ENCODE peak calls at places on chromosomes 2 and 18, in four cellular contexts. One of them, this sample, is unnamed.
A peak's percentile ranks its signal among the peaks of the same experiment; 100 is the strongest.

GRCh38 chr2:72883356-72883962 is 3.7 kb upstream of the SPR start:
- DNase-seq in substantia nigra: no peak
- DNase-seq in prostate gland: no peak
- DNase-seq in naive B cell: no peak
- DNase-seq in this sample: no peak

GRCh38 chr2:51120754-51121280 is 88.9 kb upstream of the NRXN1 start:
- DNase-seq in substantia nigra: no peak
- DNase-seq in prostate gland: no peak
- DNase-seq in naive B cell: no peak
- DNase-seq in this sample: no peak

GRCh38 chr2:238554468-238555184 is 127.9 kb downstream of the ASB1 start:
- DNase-seq in substantia nigra: no peak
- DNase-seq in prostate gland: no peak
- DNase-seq in naive B cell: no peak
- DNase-seq in this sample: no peak

GRCh38 chr2:8306530-8307351 is 375.1 kb upstream of the ID2 start:
- DNase-seq in substantia nigra: no peak
- DNase-seq in naive B cell: no peak
- DNase-seq in prostate gland: no peak
- DNase-seq in this sample: no peak

GRCh38 chr2:222993920-222994650 is 57.9 kb upstream of the KCNE4 start:
- DNase-seq in naive B cell: no peak
- DNase-seq in prostate gland: peak; percentile 43
- DNase-seq in substantia nigra: peak; percentile 36
- DNase-seq in this sample: no peak

GRCh38 chr2:130787841-130788240 is 32.5 kb downstream of the AMER3 start:
- DNase-seq in prostate gland: no peak
- DNase-seq in substantia nigra: no peak
- DNase-seq in naive B cell: no peak
- DNase-seq in this sample: no peak

GRCh38 chr2:205868773-205869333 is 186.6 kb downstream of the NRP2 start:
- DNase-seq in substantia nigra: no peak
- DNase-seq in prostate gland: no peak
- DNase-seq in naive B cell: no peak
- DNase-seq in this sample: no peak

GRCh38 chr2:240388471-240389301 is 46.8 kb upstream of the GPC1 start:
- DNase-seq in naive B cell: no peak
- DNase-seq in prostate gland: no peak
- DNase-seq in substantia nigra: no peak
- DNase-seq in this sample: no peak

GRCh38 chr2:133130548-133131246 is 437.6 kb downstream of the NCKAP5 start:
- DNase-seq in substantia nigra: no peak
- DNase-seq in naive B cell: no peak
- DNase-seq in prostate gland: no peak
- DNase-seq in this sample: no peak

GRCh38 chr2:29000481-29000880 is 19.4 kb downstream of the TOGARAM2 start:
- DNase-seq in substantia nigra: no peak
- DNase-seq in prostate gland: no peak
- DNase-seq in naive B cell: peak; percentile 66
- DNase-seq in this sample: no peak

GRCh38 chr2:117686699-117687098 is 127.8 kb upstream of the DDX18 start:
- DNase-seq in substantia nigra: no peak
- DNase-seq in naive B cell: no peak
- DNase-seq in prostate gland: no peak
- DNase-seq in this sample: no peak

GRCh38 chr2:136538489-136538888 is 226.9 kb upstream of the THSD7B start:
- DNase-seq in naive B cell: no peak
- DNase-seq in prostate gland: no peak
- DNase-seq in substantia nigra: peak; percentile 17
- DNase-seq in this sample: peak; percentile 45

GRCh38 chr2:233436691-233437438 is 82.6 kb downstream of the DGKD start:
- DNase-seq in substantia nigra: no peak
- DNase-seq in naive B cell: no peak
- DNase-seq in prostate gland: no peak
- DNase-seq in this sample: no peak

GRCh38 chr18:76803814-76804213 is 18.5 kb upstream of the ZNF236 start:
- DNase-seq in prostate gland: peak; percentile 54
- DNase-seq in substantia nigra: peak; percentile 48
- DNase-seq in naive B cell: peak; percentile 57
- DNase-seq in this sample: no peak

GRCh38 chr2:12637754-12638153 is 79.0 kb upstream of the TRIB2 start:
- DNase-seq in substantia nigra: no peak
- DNase-seq in prostate gland: no peak
- DNase-seq in naive B cell: no peak
- DNase-seq in this sample: no peak

GRCh38 chr2:68766378-68766845 is 31.8 kb downstream of the ARHGAP25 start:
- DNase-seq in naive B cell: no peak
- DNase-seq in prostate gland: peak; percentile 41
- DNase-seq in substantia nigra: no peak
- DNase-seq in this sample: no peak

GRCh38 chr2:15941970-15942710 is 1.8 kb downstream of the MYCN start:
- DNase-seq in substantia nigra: peak; percentile 17
- DNase-seq in prostate gland: no peak
- DNase-seq in naive B cell: no peak
- DNase-seq in this sample: peak; percentile 18